ENCODE peak calls at places on chromosome X, in eight cellular contexts. K, R, T, I, Z, D, S and Y are unnamed samples.

GRCh38 chrX:48490661-48491060 is 14.7 kb downstream of the FTSJ1 start:
- DNase-seq in K (no peak), R (no peak), T (peak), I (peak), Z (peak), D (no peak), S (no peak), Y (no peak)

GRCh38 chrX:24148535-24149345 is 789 bp upstream of the ZFX start:
- DNase-seq in K (no peak), R (no peak), T (no peak), I (no peak), Z (no peak), D (no peak), S (peak), Y (no peak)

GRCh38 chrX:40041915-40042314 is 55.8 kb downstream of the BCOR start:
- DNase-seq in K (no peak), R (no peak), T (no peak), I (no peak), Z (no peak), D (no peak), S (no peak), Y (no peak)

GRCh38 chrX:17608898-17609297 is 128.4 kb upstream of the SCML1 start:
- DNase-seq in K (no peak), R (no peak), T (no peak), I (no peak), Z (peak), D (no peak), S (no peak), Y (no peak)

GRCh38 chrX:39922497-39922896 is 175.3 kb downstream of the BCOR start:
- DNase-seq in K (no peak), R (no peak), T (no peak), I (no peak), Z (no peak), D (no peak), S (no peak), Y (no peak)

GRCh38 chrX:149462849-149463248 is 42.3 kb downstream of the IDS start:
- DNase-seq in K (no peak), R (no peak), T (no peak), I (no peak), Z (no peak), D (no peak), S (no peak), Y (no peak)

GRCh38 chrX:155819966-155820491 is 61.1 kb upstream of the VAMP7 start:
- DNase-seq in K (no peak), R (peak), T (peak), I (peak), Z (peak), D (no peak), S (peak), Y (peak)

GRCh38 chrX:49106930-49107329 is 16.6 kb downstream of the GPKOW start:
- DNase-seq in K (no peak), R (peak), T (no peak), I (no peak), Z (peak), D (no peak), S (no peak), Y (no peak)

GRCh38 chrX:69032601-69033000 is 132.7 kb downstream of the PJA1 start:
- DNase-seq in K (no peak), R (no peak), T (peak), I (no peak), Z (peak), D (no peak), S (peak), Y (no peak)

GRCh38 chrX:40415675-40416074 is 165.1 kb upstream of the ATP6AP2 start:
- DNase-seq in K (no peak), R (no peak), T (no peak), I (no peak), Z (peak), D (no peak), S (no peak), Y (no peak)

GRCh38 chrX:109774706-109775105 is 41.6 kb upstream of the ACSL4 start:
- DNase-seq in K (no peak), R (no peak), T (peak), I (no peak), Z (peak), D (no peak), S (no peak), Y (peak)

GRCh38 chrX:150364347-150365050 is 1.4 kb downstream of the MAMLD1 start:
- DNase-seq in K (peak), R (peak), T (peak), I (no peak), Z (peak), D (no peak), S (peak), Y (peak)

GRCh38 chrX:129925305-129926092 is 19.5 kb downstream of the UTP14A start:
- DNase-seq in K (no peak), R (peak), T (peak), I (peak), Z (peak), D (no peak), S (peak), Y (peak)

GRCh38 chrX:147699061-147699460 is 212.7 kb upstream of the FMR1 start:
- DNase-seq in K (no peak), R (no peak), T (no peak), I (no peak), Z (no peak), D (no peak), S (no peak), Y (no peak)

GRCh38 chrX:16114640-16115039 is 8.7 kb upstream of the GRPR start:
- DNase-seq in K (no peak), R (no peak), T (no peak), I (no peak), Z (peak), D (no peak), S (no peak), Y (no peak)

GRCh38 chrX:73916931-73917657 is 354.1 kb downstream of the CHIC1 start:
- DNase-seq in K (no peak), R (peak), T (peak), I (no peak), Z (peak), D (no peak), S (no peak), Y (no peak)

GRCh38 chrX:138946941-138947340 is 235.4 kb upstream of the FGF13 start:
- DNase-seq in K (no peak), R (no peak), T (no peak), I (no peak), Z (peak), D (no peak), S (no peak), Y (no peak)

GRCh38 chrX:20412871-20413486 is 146.3 kb upstream of the RPS6KA3 start:
- DNase-seq in K (no peak), R (no peak), T (no peak), I (peak), Z (no peak), D (no peak), S (peak), Y (no peak)

GRCh38 chrX:45295587-45295986 is 94.9 kb upstream of the DIPK2B start:
- DNase-seq in K (no peak), R (peak), T (peak), I (no peak), Z (peak), D (no peak), S (no peak), Y (no peak)

GRCh38 chrX:40209951-40210617 is 112.3 kb upstream of the BCOR start:
- DNase-seq in K (no peak), R (no peak), T (peak), I (no peak), Z (no peak), D (no peak), S (no peak), Y (no peak)

GRCh38 chrX:26026179-26026578 is 112.0 kb upstream of the MAGEB18 start:
- DNase-seq in K (no peak), R (no peak), T (peak), I (no peak), Z (peak), D (no peak), S (no peak), Y (no peak)

GRCh38 chrX:40167240-40168182 is 69.8 kb upstream of the BCOR start:
- DNase-seq in K (peak), R (peak), T (no peak), I (no peak), Z (no peak), D (no peak), S (no peak), Y (no peak)

GRCh38 chrX:42129022-42129421 is 205.7 kb upstream of the CASK start:
- DNase-seq in K (no peak), R (no peak), T (no peak), I (no peak), Z (no peak), D (no peak), S (no peak), Y (no peak)

GRCh38 chrX:1449581-1450149 is 3.0 kb downstream of the ASMTL start:
- DNase-seq in K (no peak), R (no peak), T (no peak), I (no peak), Z (no peak), D (no peak), S (peak), Y (no peak)

GRCh38 chrX:19893722-19894121 is 6.3 kb upstream of the SH3KBP1 start:
- DNase-seq in K (no peak), R (no peak), T (no peak), I (no peak), Z (no peak), D (no peak), S (no peak), Y (no peak)

GRCh38 chrX:39741904-39742303 is 355.9 kb downstream of the BCOR start:
- DNase-seq in K (no peak), R (no peak), T (no peak), I (no peak), Z (no peak), D (no peak), S (no peak), Y (no peak)

GRCh38 chrX:136880003-136880451 is 498 bp downstream of the RBMX start:
- DNase-seq in K (no peak), R (peak), T (no peak), I (peak), Z (no peak), D (no peak), S (peak), Y (peak)

GRCh38 chrX:68833855-68834331 is 5.1 kb downstream of the EFNB1 start:
- DNase-seq in K (no peak), R (no peak), T (peak), I (no peak), Z (peak), D (no peak), S (no peak), Y (no peak)

GRCh38 chrX:31392541-31392940 is 320.7 kb upstream of the FTHL17 start:
- DNase-seq in K (no peak), R (no peak), T (no peak), I (no peak), Z (no peak), D (no peak), S (no peak), Y (no peak)

GRCh38 chrX:31397119-31397518 is 325.3 kb upstream of the FTHL17 start:
- DNase-seq in K (no peak), R (no peak), T (peak), I (no peak), Z (peak), D (no peak), S (no peak), Y (no peak)
- TF ChIP-seq CTCF in K (no peak), R (no peak), T (no peak), I (no peak), Z (no peak), D (no peak), S (no peak), Y (no peak)

GRCh38 chrX:76109654-76110053 is 63.2 kb upstream of the PBDC1 start:
- DNase-seq in K (no peak), R (no peak), T (no peak), I (no peak), Z (no peak), D (no peak), S (no peak), Y (no peak)
- TF ChIP-seq CTCF in K (no peak), R (no peak), T (no peak), I (no peak), Z (no peak), D (no peak), S (no peak), Y (no peak)

GRCh38 chrX:81414630-81415029 is 212.7 kb downstream of the SH3BGRL start:
- DNase-seq in K (no peak), R (no peak), T (no peak), I (no peak), Z (no peak), D (no peak), S (no peak), Y (no peak)
- TF ChIP-seq CTCF in K (no peak), R (no peak), T (peak), I (no peak), Z (no peak), D (no peak), S (no peak), Y (no peak)

GRCh38 chrX:153650959-153651358 is 4.0 kb downstream of the DUSP9 start:
- DNase-seq in K (no peak), R (no peak), T (no peak), I (no peak), Z (no peak), D (no peak), S (no peak), Y (no peak)
- TF ChIP-seq CTCF in K (no peak), R (no peak), T (no peak), I (no peak), Z (no peak), D (no peak), S (no peak), Y (no peak)